ENCODE peak calls at places on chromosomes 13 and 19, in five cellular contexts. U is COR-L47; E is T1000; O is BE2C; P is naive thymus-derived CD8-positive, alpha-beta T cell. M is an unnamed sample.

GRCh38 chr13:24605923-24606372 is 74.3 kb upstream of the ATP12A start:
- DNase-seq in U (peak; percentile 34), E (no peak), O (no peak), P (no peak), M (no peak)

GRCh38 chr19:42115219-42115618 is 17.0 kb downstream of the POU2F2 start:
- DNase-seq in U (no peak), E (no peak), O (no peak), P (no peak), M (no peak)

GRCh38 chr19:18651738-18652137 is 14.9 kb downstream of the KLHL26 start:
- DNase-seq in U (no peak), E (no peak), O (no peak), P (no peak), M (no peak)

GRCh38 chr13:42997381-42997780 is 5.3 kb upstream of the EPSTI1 start:
- DNase-seq in U (no peak), E (no peak), O (no peak), P (no peak), M (no peak)

GRCh38 chr19:21084343-21084742 is 2.3 kb downstream of the ZNF714 start:
- DNase-seq in U (no peak), E (no peak), O (no peak), P (no peak), M (no peak)

GRCh38 chr19:46081928-46082727 is 41.3 kb upstream of the IGFL4 start:
- DNase-seq in U (peak; percentile 49), E (peak; percentile 19), O (peak; percentile 43), P (no peak), M (no peak)

GRCh38 chr19:8304841-8305621 is 3.1 kb downstream of the CD320 start:
- DNase-seq in U (no peak), E (no peak), O (peak; percentile 82), P (no peak), M (peak; percentile 66)

GRCh38 chr19:38319421-38320258 is at the start of gene KCNK6:
- DNase-seq in U (no peak), E (no peak), O (no peak), P (peak; percentile 33), M (peak; percentile 81)

GRCh38 chr19:45217957-45218334 is 27.3 kb downstream of the EXOC3L2 start:
- DNase-seq in U (no peak), E (no peak), O (no peak), P (no peak), M (no peak)

GRCh38 chr13:36193151-36193855 is 21.1 kb downstream of the SOHLH2 start:
- DNase-seq in U (peak; percentile 84), E (peak; percentile 23), O (no peak), P (no peak), M (no peak)

GRCh38 chr19:33809960-33810359 is 13.3 kb downstream of the KCTD15 start:
- DNase-seq in U (no peak), E (peak; percentile 21), O (no peak), P (no peak), M (peak; percentile 50)

GRCh38 chr19:14775855-14776254 is 2.5 kb downstream of the ADGRE2 start:
- DNase-seq in U (no peak), E (no peak), O (no peak), P (no peak), M (peak; percentile 74)

GRCh38 chr19:13099073-13099999 is 3.3 kb downstream of the LYL1 start:
- DNase-seq in U (peak; percentile 47), E (no peak), O (no peak), P (peak; percentile 74), M (peak; percentile 91)

GRCh38 chr13:29561918-29562317 is 33.6 kb downstream of the SLC7A1 start:
- DNase-seq in U (no peak), E (no peak), O (no peak), P (no peak), M (no peak)

GRCh38 chr19:16797876-16798275 is 31.3 kb upstream of the SIN3B start:
- DNase-seq in U (no peak), E (no peak), O (no peak), P (no peak), M (no peak)

GRCh38 chr13:112771877-112772538 is 82.2 kb downstream of the ATP11A start:
- DNase-seq in U (peak; percentile 66), E (no peak), O (no peak), P (no peak), M (no peak)

M was measured in upper lobe of right lung.